ENCODE peak calls at places on chromosomes 1 and 21, in nine cellular contexts. G is mucosa of gallbladder, B is iPS-NIHi11, J is upper lobe of right lung, Z is Right ventricle myocardium superior, K is psoas muscle, R is testis, N is T-helper 9 cell, V is aorta. I is an unnamed sample.

GRCh38 chr1:111520040-111520439 is 16.6 kb upstream of the ADORA3 start:
- DNase-seq in J (no peak), Z (no peak), G (no peak), K (no peak), V (no peak), R (no peak), B (no peak), N (no peak), I (no peak)

GRCh38 chr1:110356379-110356778 is 17.2 kb downstream of the RBM15 start:
- DNase-seq in R (no peak), N (no peak), J (no peak), K (no peak), G (peak), Z (no peak), B (peak), V (no peak), I (no peak)

GRCh38 chr1:117654485-117655219 is 48.8 kb downstream of the TENT5C start:
- DNase-seq in V (no peak), B (no peak), N (no peak), K (no peak), R (no peak), Z (no peak), G (no peak), J (no peak), I (no peak)

GRCh38 chr1:2523191-2523890 is 3.1 kb downstream of the PANK4 start:
- DNase-seq in B (no peak), G (no peak), J (no peak), R (no peak), Z (no peak), V (no peak), K (peak), N (peak), I (no peak)

GRCh38 chr21:14979264-14979663 is 85.5 kb downstream of the NRIP1 start:
- DNase-seq in R (no peak), K (no peak), J (no peak), N (no peak), Z (no peak), V (no peak), G (no peak), B (no peak), I (no peak)

GRCh38 chr1:68197891-68198290 is 34.4 kb downstream of the WLS start:
- DNase-seq in J (no peak), Z (no peak), N (no peak), R (no peak), B (no peak), K (no peak), V (no peak), G (no peak), I (peak)

GRCh38 chr1:10691740-10692125 is 104.7 kb downstream of the CASZ1 start:
- DNase-seq in K (no peak), R (no peak), Z (no peak), V (no peak), G (no peak), J (no peak), B (no peak), N (no peak), I (no peak)

GRCh38 chr1:201645956-201646355 is 107.0 kb downstream of the NAV1 start:
- DNase-seq in R (no peak), V (no peak), G (no peak), J (no peak), N (no peak), B (no peak), Z (peak), K (no peak), I (no peak)

GRCh38 chr1:245153645-245154428 is 948 bp upstream of the KIF26B start:
- DNase-seq in J (peak), K (peak), B (peak), R (peak), N (no peak), G (no peak), V (peak), Z (no peak), I (peak)

GRCh38 chr1:156804026-156804425 is 12.6 kb downstream of the SH2D2A start:
- DNase-seq in V (no peak), N (no peak), K (no peak), R (no peak), G (no peak), B (no peak), Z (no peak), J (no peak), I (no peak)

GRCh38 chr1:6185635-6186382 is 5.7 kb upstream of the CHD5 start:
- DNase-seq in V (no peak), Z (no peak), G (no peak), J (no peak), N (no peak), K (peak), B (peak), R (no peak), I (no peak)

GRCh38 chr1:90386899-90387334 is 330.2 kb downstream of the BARHL2 start:
- DNase-seq in N (no peak), R (no peak), Z (no peak), K (no peak), V (no peak), G (no peak), J (no peak), B (no peak), I (no peak)

GRCh38 chr1:113012149-113012548 is 56.2 kb upstream of the SLC16A1 start:
- DNase-seq in Z (no peak), R (no peak), G (no peak), V (no peak), N (no peak), J (no peak), B (no peak), K (no peak), I (no peak)

GRCh38 chr1:43557744-43558245 is 27.1 kb downstream of the PTPRF start:
- DNase-seq in K (no peak), B (peak), G (peak), J (peak), R (no peak), V (no peak), Z (no peak), N (no peak), I (peak)

GRCh38 chr1:180952657-180953013 is 39.9 kb downstream of the KIAA1614 start:
- DNase-seq in K (no peak), V (peak), R (no peak), Z (no peak), B (no peak), G (no peak), N (no peak), J (peak), I (no peak)

GRCh38 chr1:109947582-109948284 is 36.8 kb upstream of the AHCYL1 start:
- DNase-seq in J (no peak), B (no peak), G (no peak), Z (no peak), K (no peak), N (no peak), V (no peak), R (no peak), I (peak)

GRCh38 chr1:55323760-55324159 is 108.6 kb upstream of the USP24 start:
- DNase-seq in G (no peak), R (no peak), V (no peak), Z (no peak), J (no peak), K (no peak), B (peak), N (no peak), I (no peak)

GRCh38 chr1:176826265-176826664 is 338.2 kb downstream of the ASTN1 start:
- DNase-seq in K (no peak), Z (no peak), B (no peak), V (no peak), N (no peak), R (no peak), J (no peak), G (no peak), I (no peak)

GRCh38 chr1:21066365-21067012 is 110.2 kb downstream of the EIF4G3 start:
- DNase-seq in V (no peak), J (no peak), R (no peak), N (no peak), B (no peak), G (no peak), K (no peak), Z (no peak), I (no peak)

I was measured in colonic mucosa.